ENCODE peak calls at places on chromosomes 11 and 22, in seven cellular contexts. N is head of caudate nucleus, O is HEK293T, Y is T-helper 1 cell, D is NCI-H345, Z is right atrium auricular region, T is heart left ventricle. X is an unnamed sample.

GRCh38 chr11:119016216-119017009 is 1.7 kb downstream of the RPS25 start:
- DNase-seq in N (no peak), O (no peak), Y (no peak), D (no peak), Z (no peak), T (no peak), X (no peak)

GRCh38 chr11:32231909-32232493 is 141.1 kb downstream of the RCN1 start:
- DNase-seq in N (no peak), O (peak; percentile 66), Y (no peak), D (peak; percentile 3), Z (no peak), T (no peak), X (no peak)

GRCh38 chr22:45717787-45718186 is 46.2 kb downstream of the ATXN10 start:
- DNase-seq in N (no peak), O (no peak), Y (no peak), D (no peak), Z (no peak), T (no peak), X (no peak)

GRCh38 chr22:20033045-20033706 is 12.3 kb downstream of the TANGO2 start:
- DNase-seq in N (peak; percentile 67), O (no peak), Y (no peak), D (no peak), Z (no peak), T (peak; percentile 72), X (peak; percentile 76)

GRCh38 chr11:128351168-128351567 is 236.2 kb downstream of the ETS1 start:
- DNase-seq in N (no peak), O (no peak), Y (no peak), D (no peak), Z (no peak), T (no peak), X (no peak)

GRCh38 chr11:63146586-63146985 is 2.6 kb upstream of the SLC22A24 start:
- DNase-seq in N (no peak), O (no peak), Y (no peak), D (no peak), Z (no peak), T (no peak), X (no peak)

GRCh38 chr22:21650823-21651520 is 8.9 kb downstream of the SDF2L1 start:
- DNase-seq in N (no peak), O (no peak), Y (no peak), D (peak; percentile 59), Z (no peak), T (no peak), X (no peak)

GRCh38 chr11:15878756-15879155 is 477.6 kb downstream of the SOX6 start:
- DNase-seq in N (no peak), O (no peak), Y (no peak), D (no peak), Z (no peak), T (no peak), X (no peak)

GRCh38 chr11:62880231-62880802 is 379 bp upstream of the SLC3A2 start:
- DNase-seq in N (no peak), O (no peak), Y (no peak), D (no peak), Z (no peak), T (peak; percentile 68), X (no peak)

GRCh38 chr11:36333468-36333867 is 37.4 kb downstream of the PRR5L start:
- DNase-seq in N (no peak), O (no peak), Y (no peak), D (no peak), Z (no peak), T (no peak), X (no peak)

GRCh38 chr11:46616551-46617450 is at the start of gene HARBI1:
- DNase-seq in N (peak; percentile 95), O (peak; percentile 85), Y (peak; percentile 91), D (peak; percentile 91), Z (peak; percentile 85), T (peak; percentile 91), X (peak; percentile 90)

GRCh38 chr11:123536690-123537437 is 106.8 kb downstream of the GRAMD1B start:
- DNase-seq in N (no peak), O (no peak), Y (no peak), D (no peak), Z (no peak), T (peak; percentile 70), X (peak; percentile 20)

GRCh38 chr11:2302844-2303626 is 1.2 kb downstream of the TSPAN32 start:
- DNase-seq in N (no peak), O (no peak), Y (no peak), D (no peak), Z (peak; percentile 49), T (peak; percentile 82), X (peak; percentile 77)

GRCh38 chr11:133302056-133302455 is 230.2 kb downstream of the OPCML start:
- DNase-seq in N (no peak), O (no peak), Y (no peak), D (no peak), Z (no peak), T (no peak), X (no peak)

GRCh38 chr11:34358258-34358665 is 452 bp upstream of the ABTB2 start:
- DNase-seq in N (no peak), O (peak; percentile 67), Y (no peak), D (peak; percentile 78), Z (peak; percentile 66), T (peak; percentile 41), X (peak; percentile 80)

GRCh38 chr22:25091449-25091848 is 108.2 kb upstream of the CRYBB3 start:
- DNase-seq in N (peak; percentile 49), O (no peak), Y (no peak), D (no peak), Z (no peak), T (no peak), X (no peak)

GRCh38 chr22:17283423-17283822 is 64.2 kb upstream of the ADA2 start:
- DNase-seq in N (no peak), O (no peak), Y (no peak), D (no peak), Z (no peak), T (no peak), X (no peak)

GRCh38 chr11:128804481-128804880 is 62.6 kb downstream of the KCNJ1 start:
- DNase-seq in N (no peak), O (no peak), Y (no peak), D (no peak), Z (no peak), T (no peak), X (no peak)

X was measured in pancreas.